ENCODE peak calls at places on chromosomes 1 and 21, in six cellular contexts. F, L, J, M, H and E are unnamed samples. For H3K4me1, the result is how much of the 10 kb centered on the place peaks cover.

GRCh38 chr1:206606867-206607266 is 5.4 kb downstream of the EIF2D start:
- DNase-seq in M (no peak), L (no peak), F (no peak), H (no peak), J (no peak), E (no peak)

GRCh38 chr1:115313173-115313572 is 24.9 kb downstream of the NGF start:
- DNase-seq in F (no peak), L (no peak), H (no peak), J (no peak), M (no peak), E (no peak)

GRCh38 chr1:244092293-244093264 is 41.5 kb downstream of the ZBTB18 start:
- DNase-seq in F (no peak), L (no peak), M (no peak), H (no peak), J (no peak), E (no peak)

GRCh38 chr1:153553691-153554608 is 4.9 kb upstream of the S100A3 start:
- DNase-seq in F (peak), L (no peak), H (peak), J (no peak), M (no peak), E (no peak)

GRCh38 chr1:30327370-30328099 is 395.9 kb downstream of the MATN1 start:
- DNase-seq in F (no peak), J (no peak), H (no peak), L (no peak), M (no peak), E (no peak)

GRCh38 chr1:57485643-57486042 is 61.8 kb upstream of the DAB1 start:
- DNase-seq in J (no peak), M (no peak), L (no peak), F (no peak), H (peak), E (no peak)

GRCh38 chr1:241639040-241639652 is 1.0 kb downstream of the CHML start:
- DNase-seq in L (no peak), H (peak), M (no peak), F (no peak), J (no peak), E (no peak)

GRCh38 chr1:36099681-36100341 is 11.1 kb downstream of the ADPRS start:
- DNase-seq in M (peak), H (peak), J (peak), L (peak), F (peak), E (peak)

GRCh38 chr1:221308534-221309511 is 429.6 kb downstream of the HLX start:
- DNase-seq in L (no peak), F (no peak), M (no peak), J (no peak), H (no peak), E (no peak)

GRCh38 chr1:12176298-12177118 is 9.7 kb downstream of the TNFRSF1B start:
- DNase-seq in M (no peak), J (no peak), H (no peak), F (no peak), L (no peak), E (no peak)

GRCh38 chr21:31196724-31197123 is 147.3 kb downstream of the TIAM1 start:
- DNase-seq in M (no peak), L (no peak), J (no peak), H (no peak), F (no peak), E (no peak)

GRCh38 chr1:22790232-22791008 is 79.8 kb downstream of the EPHB2 start:
- DNase-seq in M (no peak), H (no peak), L (peak), J (peak), F (peak), E (no peak)

GRCh38 chr21:25708467-25709065 is 26.1 kb downstream of the ATP5PF start:
- DNase-seq in M (peak), F (no peak), L (no peak), H (peak), J (peak), E (peak)

GRCh38 chr1:68168545-68169065 is 63.7 kb downstream of the WLS start:
- DNase-seq in L (no peak), F (no peak), M (no peak), J (no peak), H (peak), E (no peak)

GRCh38 chr1:27357281-27358037 is 9.3 kb downstream of the MAP3K6 start:
- DNase-seq in L (peak), F (peak), M (peak), J (peak), H (peak), E (peak)

GRCh38 chr1:18090636-18091035 is 17.0 kb upstream of the IGSF21 start:
- DNase-seq in L (no peak), J (no peak), H (no peak), F (no peak), M (no peak), E (no peak)

GRCh38 chr1:165344198-165344597 is 12.3 kb downstream of the LMX1A start:
- DNase-seq in M (no peak), L (no peak), H (no peak), F (no peak), J (no peak), E (no peak)

GRCh38 chr1:145908653-145909052 is 1.2 kb downstream of the ITGA10 start:
- DNase-seq in H (no peak), L (no peak), J (no peak), M (no peak), F (no peak), E (no peak)

GRCh38 chr1:245831518-245831917 is 675.6 kb downstream of the SMYD3 start:
- DNase-seq in F (no peak), J (no peak), H (no peak), L (no peak), M (no peak), E (no peak)
- H3K4me1 ChIP-seq in F (under half), J (under half), H (under half), L (under half), M (under half), E (under half)

GRCh38 chr21:21085206-21085605 is 87.0 kb downstream of the NCAM2 start:
- DNase-seq in H (no peak), F (no peak), L (no peak), J (no peak), M (no peak), E (no peak)

GRCh38 chr21:21084179-21084578 is 86.0 kb downstream of the NCAM2 start:
- DNase-seq in F (no peak), L (no peak), J (no peak), H (peak), M (no peak), E (no peak)
- H3K4me3 ChIP-seq in F (no peak), L (no peak), J (no peak), H (no peak), M (no peak), E (no peak)

GRCh38 chr1:20189664-20190063 is 3.3 kb upstream of the PLA2G2C start:
- DNase-seq in J (no peak), L (no peak), M (no peak), H (no peak), F (no peak), E (no peak)
- H3K4me1 ChIP-seq in J (under half), L (under half), M (under half), H (under half), F (under half), E (under half)

DNA sequence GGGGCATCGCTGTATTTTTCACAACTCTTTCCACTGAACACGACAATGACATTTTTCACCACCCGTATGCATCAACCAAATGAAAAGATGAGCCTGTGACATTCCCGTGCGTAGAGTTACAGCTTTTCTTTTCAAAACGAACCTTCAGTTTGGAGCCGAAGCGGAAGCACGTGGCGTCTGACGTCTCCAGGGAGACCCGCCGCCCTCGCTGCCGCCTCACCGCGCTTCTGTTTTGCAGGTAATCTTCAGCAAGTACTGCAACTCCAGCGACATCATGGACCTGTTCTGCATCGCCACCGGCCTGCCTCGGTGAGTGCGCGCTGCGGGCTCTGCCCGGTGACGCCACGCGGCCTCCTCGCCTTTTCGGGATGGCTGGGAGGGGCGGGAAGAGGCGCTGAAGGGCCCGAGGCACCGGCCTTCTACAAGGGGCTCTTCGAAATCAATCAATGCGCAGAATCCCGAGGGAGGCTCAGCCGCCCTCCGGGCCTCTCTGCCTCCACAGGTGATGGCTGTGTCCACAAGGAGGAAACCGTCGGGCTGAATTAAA is 32.6 kb downstream of the PDE9A start:
- DNase-seq in M (no peak), H (no peak), L (peak), J (no peak), F (no peak), E (no peak)
- H3K4me3 ChIP-seq in M (no peak), H (no peak), L (no peak), J (no peak), F (no peak), E (no peak)

GRCh38 chr1:227950735-227951224 is 3.0 kb upstream of the WNT9A start:
- DNase-seq in F (no peak), L (no peak), M (no peak), J (no peak), H (no peak), E (no peak)
- H3K4me1 ChIP-seq in F (under half), L (under half), M (under half), J (under half), H (under half), E (under half)